ENCODE peak calls at places on chromosomes 5 and 9, in five cellular contexts. T, A, N, S and G are unnamed samples.

GRCh38 chr9:127555830-127556820 is 56.0 kb upstream of the STXBP1 start:
- DNase-seq in S (peak; percentile 47), N (peak; percentile 46), T (peak; percentile 74), A (peak; percentile 45), G (peak; percentile 39)

GRCh38 chr9:95508968-95509850 is 7.6 kb downstream of the PTCH1 start:
- DNase-seq in S (peak; percentile 56), A (peak; percentile 46), N (peak; percentile 60), T (peak; percentile 99), G (no peak)

GRCh38 chr5:171306785-171307591 is 2.1 kb upstream of the TLX3 start:
- DNase-seq in T (no peak), S (no peak), N (no peak), A (no peak), G (no peak)

GRCh38 chr9:2729003-2729402 is 11.7 kb downstream of the KCNV2 start:
- DNase-seq in S (no peak), N (no peak), T (no peak), A (no peak), G (no peak)

GRCh38 chr9:90420714-90421513 is 221.7 kb downstream of the DIRAS2 start:
- DNase-seq in T (no peak), A (no peak), N (no peak), S (no peak), G (no peak)

GRCh38 chr5:176847155-176847554 is 36.8 kb downstream of the UNC5A start:
- DNase-seq in N (no peak), T (no peak), A (no peak), S (no peak), G (no peak)

GRCh38 chr5:154163327-154163997 is 27.1 kb upstream of the GALNT10 start:
- DNase-seq in T (no peak), N (no peak), A (no peak), S (no peak), G (no peak)

GRCh38 chr9:21991039-21991959 is 2.9 kb downstream of the CDKN2A start:
- DNase-seq in T (no peak), A (no peak), N (no peak), S (no peak), G (no peak)

GRCh38 chr5:171537463-171537862 is 118.0 kb downstream of the FGF18 start:
- DNase-seq in T (peak; percentile 32), A (no peak), N (no peak), S (no peak), G (no peak)

GRCh38 chr5:72065751-72066255 is 41.5 kb upstream of the MAP1B start:
- DNase-seq in T (peak; percentile 90), S (no peak), A (no peak), N (no peak), G (no peak)

GRCh38 chr5:96026334-96027065 is 64.8 kb upstream of the ELL2 start:
- DNase-seq in S (no peak), N (no peak), A (no peak), T (peak; percentile 8), G (no peak)

GRCh38 chr5:23446436-23446835 is 61.0 kb upstream of the PRDM9 start:
- DNase-seq in T (peak; percentile 59), N (no peak), S (no peak), A (no peak), G (no peak)

GRCh38 chr5:1008451-1009358 is at the start of gene NKD2:
- DNase-seq in T (peak; percentile 76), A (no peak), N (peak; percentile 31), S (peak; percentile 20), G (no peak)

GRCh38 chr5:108681079-108681921 is 66.4 kb upstream of the FER start:
- DNase-seq in S (no peak), A (no peak), T (peak; percentile 82), N (peak; percentile 27), G (no peak)

GRCh38 chr9:98929096-98929495 is 14.6 kb upstream of the COL15A1 start:
- DNase-seq in S (no peak), T (peak; percentile 30), A (no peak), N (no peak), G (no peak)

GRCh38 chr5:151148583-151148982 is 9.0 kb downstream of the ANXA6 start:
- DNase-seq in S (no peak), T (no peak), A (no peak), N (no peak), G (no peak)

GRCh38 chr9:128706671-128707381 is 4.5 kb downstream of the PKN3 start:
- DNase-seq in S (no peak), T (no peak), N (no peak), A (no peak), G (no peak)

GRCh38 chr5:69364850-69365249 is 4.5 kb downstream of the AK6 start:
- DNase-seq in S (no peak), N (no peak), A (no peak), T (no peak), G (no peak)

GRCh38 chr9:81116340-81117207 is 572.8 kb downstream of the TLE1 start:
- DNase-seq in S (no peak), N (no peak), A (no peak), T (peak; percentile 97), G (no peak)

GRCh38 chr5:82349651-82350050 is 71.5 kb upstream of the RPS23 start:
- DNase-seq in A (peak; percentile 15), S (peak; percentile 38), N (no peak), T (peak; percentile 57), G (no peak)

GRCh38 chr9:88503845-88504764 is 30.9 kb upstream of the NXNL2 start:
- DNase-seq in T (no peak), N (no peak), S (no peak), A (no peak), G (no peak)

GRCh38 chr9:89750117-89750551 is 145.3 kb downstream of the GADD45G start:
- DNase-seq in N (no peak), S (no peak), T (peak; percentile 95), A (no peak), G (no peak)

GRCh38 chr9:101628173-101628572 is 33.4 kb upstream of the PPP3R2 start:
- DNase-seq in S (no peak), N (no peak), T (peak; percentile 74), A (no peak), G (no peak)

GRCh38 chr9:3957296-3957695 is 342.6 kb downstream of the GLIS3 start:
- DNase-seq in T (no peak), S (no peak), A (no peak), N (no peak), G (no peak)

GRCh38 chr9:137984005-137984404 is 106.4 kb downstream of the CACNA1B start:
- DNase-seq in N (no peak), S (no peak), A (no peak), T (no peak), G (no peak)

GRCh38 chr5:8517461-8517860 is 648.5 kb downstream of the MTRR start:
- DNase-seq in A (no peak), S (no peak), T (no peak), N (no peak), G (no peak)

GRCh38 chr5:166236327-166236726 is 2055.1 kb upstream of the WWC1 start:
- DNase-seq in N (no peak), A (no peak), S (no peak), T (no peak), G (no peak)

GRCh38 chr9:98978231-98978681 is 34.5 kb downstream of the COL15A1 start:
- DNase-seq in S (no peak), N (no peak), T (no peak), A (no peak), G (no peak)

GRCh38 chr9:132878695-132879064 is at the start of gene SPACA9:
- DNase-seq in S (peak; percentile 42), A (no peak), T (peak; percentile 87), N (no peak), G (no peak)

GRCh38 chr9:87350915-87351314 is 146.8 kb upstream of the DAPK1 start:
- DNase-seq in T (no peak), A (no peak), S (no peak), N (no peak), G (no peak)

GRCh38 chr5:132498152-132498551 is 7.6 kb upstream of the IRF1 start:
- DNase-seq in S (no peak), N (no peak), A (no peak), T (no peak), G (no peak)

GRCh38 chr9:34179528-34180138 is 790 bp downstream of the UBAP1 start:
- DNase-seq in A (no peak), T (no peak), S (no peak), N (no peak), G (no peak)

GRCh38 chr9:97511762-97512429 is 10.4 kb downstream of the TMOD1 start:
- DNase-seq in T (no peak), N (no peak), A (no peak), S (no peak), G (no peak)